ENCODE peak calls at places on chromosomes 12 and 14, in five cellular contexts. C is activated CD4-positive, alpha-beta T cell treated with anti-CD3 and anti-CD28 coated beads for 24 hours; X is right lobe of liver; I is A673; V is Daoy. E is an unnamed sample.

GRCh38 chr14:104726600-104727451 is 2.8 kb downstream of the ADSS1 start:
- DNase-seq in I (no peak), C (no peak), V (no peak), X (no peak), E (no peak)

GRCh38 chr12:56593909-56594621 is 36.1 kb downstream of the BAZ2A start:
- DNase-seq in X (no peak), C (peak; percentile 39), V (peak; percentile 63), I (peak; percentile 80), E (no peak)

GRCh38 chr12:105665366-105665765 is 334.9 kb downstream of the C12orf75 start:
- DNase-seq in V (no peak), I (no peak), X (no peak), C (no peak), E (no peak)

GRCh38 chr14:103103461-103104388 is 9.2 kb downstream of the EXOC3L4 start:
- DNase-seq in V (peak; percentile 73), I (peak; percentile 85), X (peak; percentile 91), C (no peak), E (peak; percentile 88)

GRCh38 chr12:60174914-60175313 is 579.1 kb downstream of the SLC16A7 start:
- DNase-seq in I (no peak), V (no peak), X (no peak), C (no peak), E (no peak)

GRCh38 chr12:88575361-88575959 is 4.8 kb downstream of the KITLG start:
- DNase-seq in I (no peak), V (no peak), X (no peak), C (no peak), E (no peak)

GRCh38 chr12:45235087-45236025 is 19.5 kb downstream of the ANO6 start:
- DNase-seq in I (peak; percentile 49), C (no peak), X (no peak), V (peak; percentile 74), E (peak; percentile 59)

GRCh38 chr12:3020399-3020798 is 56.8 kb upstream of the TSPAN9 start:
- DNase-seq in C (no peak), I (no peak), V (no peak), X (no peak), E (peak; percentile 5)

GRCh38 chr14:89428556-89429196 is 11.6 kb upstream of the FOXN3 start:
- DNase-seq in X (no peak), I (no peak), C (no peak), V (peak; percentile 40), E (no peak)

GRCh38 chr14:61033851-61034250 is 52.8 kb downstream of the SLC38A6 start:
- DNase-seq in V (no peak), X (no peak), I (no peak), C (no peak), E (no peak)

GRCh38 chr12:105352049-105352448 is 21.6 kb downstream of the C12orf75 start:
- DNase-seq in C (no peak), V (no peak), I (no peak), X (no peak), E (no peak)

GRCh38 chr12:21650997-21651396 is 6.6 kb downstream of the LDHB start:
- DNase-seq in I (no peak), V (no peak), X (no peak), C (no peak), E (no peak)

GRCh38 chr14:106530423-106531107 is 1004.2 kb downstream of the TMEM121 start:
- DNase-seq in I (peak; percentile 32), X (no peak), V (no peak), C (no peak), E (no peak)

GRCh38 chr12:25262696-25263095 is 12.0 kb upstream of the KRAS start:
- DNase-seq in X (no peak), C (no peak), I (no peak), V (no peak), E (no peak)

GRCh38 chr12:40310201-40310600 is 85.4 kb downstream of the LRRK2 start:
- DNase-seq in I (no peak), V (no peak), X (no peak), C (no peak), E (no peak)